ENCODE peak calls at places on chromosomes 6 and 20, in eight cellular contexts. Y is HTR-8/SVneo; P is activated CD8-positive, alpha-beta memory T cell treated with anti-CD3 and anti-CD28 coated beads for 24 hours; F is KBM-7; X is heart right ventricle; G is OCI-LY7; D is skeletal muscle cell; Z is mucosa of descending colon. N is an unnamed sample.

GRCh38 chr6:152984387-152984872 is 1.6 kb upstream of the FBXO5 start:
- DNase-seq in F (peak; percentile 20), G (peak; percentile 57), X (no peak), P (no peak), Z (no peak), Y (no peak), D (no peak), N (no peak)

GRCh38 chr6:51028271-51028670 is 209.6 kb downstream of the TFAP2B start:
- DNase-seq in D (no peak), P (no peak), Y (peak; percentile 11), F (no peak), Z (no peak), G (no peak), X (no peak), N (no peak)

GRCh38 chr6:138590796-138591709 is 91.8 kb upstream of the NHSL1 start:
- DNase-seq in X (no peak), D (no peak), Z (no peak), Y (peak; percentile 71), G (peak; percentile 71), F (peak; percentile 72), P (peak; percentile 66), N (peak; percentile 72)

GRCh38 chr6:75409928-75410327 is 83.7 kb downstream of the FILIP1 start:
- DNase-seq in Z (no peak), X (no peak), P (no peak), Y (no peak), F (no peak), G (no peak), D (no peak), N (no peak)

GRCh38 chr20:52305843-52306242 is 114.3 kb upstream of the ZFP64 start:
- DNase-seq in P (peak; percentile 62), F (no peak), G (no peak), D (no peak), Z (no peak), X (no peak), Y (no peak), N (no peak)

GRCh38 chr20:44222969-44223368 is 12.4 kb upstream of the OSER1 start:
- DNase-seq in G (peak; percentile 13), P (no peak), F (no peak), Y (no peak), Z (no peak), D (no peak), X (no peak), N (no peak)

GRCh38 chr20:44572551-44573500 is 9.6 kb upstream of the PKIG start:
- DNase-seq in G (peak; percentile 46), X (peak; percentile 53), F (no peak), Z (no peak), D (peak; percentile 73), P (no peak), Y (peak; percentile 96), N (peak; percentile 97)

GRCh38 chr6:19986691-19987438 is 149.7 kb downstream of the ID4 start:
- DNase-seq in D (no peak), P (no peak), X (no peak), Y (no peak), G (no peak), F (no peak), Z (no peak), N (no peak)

GRCh38 chr20:13430346-13431002 is 208.3 kb downstream of the TASP1 start:
- DNase-seq in Y (no peak), Z (no peak), D (no peak), F (peak; percentile 13), X (no peak), P (no peak), G (peak; percentile 8), N (peak; percentile 37)

GRCh38 chr6:71394001-71394432 is 105.4 kb downstream of the OGFRL1 start:
- DNase-seq in D (no peak), G (no peak), X (no peak), F (no peak), Z (no peak), Y (no peak), P (no peak), N (peak; percentile 91)

GRCh38 chr6:145139451-145139850 is 595.9 kb downstream of the EPM2A start:
- DNase-seq in Z (no peak), P (no peak), F (no peak), X (no peak), G (no peak), D (peak; percentile 74), Y (no peak), N (peak; percentile 45)

GRCh38 chr6:44738652-44739141 is 351.2 kb downstream of the CDC5L start:
- DNase-seq in D (peak; percentile 58), F (no peak), Y (no peak), X (no peak), P (no peak), G (no peak), Z (no peak), N (no peak)

GRCh38 chr20:1672728-1673127 is 15.1 kb upstream of the SIRPG start:
- DNase-seq in D (no peak), Y (no peak), G (no peak), F (no peak), X (no peak), Z (no peak), P (no peak), N (no peak)

GRCh38 chr6:129006685-129007514 is 124.0 kb downstream of the LAMA2 start:
- DNase-seq in Y (no peak), Z (no peak), F (no peak), D (no peak), G (no peak), X (no peak), P (no peak), N (no peak)

GRCh38 chr6:4125933-4126864 is 9.2 kb downstream of the ECI2 start:
- DNase-seq in P (no peak), Z (no peak), Y (peak; percentile 82), F (no peak), D (peak; percentile 79), G (no peak), X (no peak), N (peak; percentile 18)

GRCh38 chr20:53818457-53819177 is 225.0 kb upstream of the ZNF217 start:
- DNase-seq in Y (no peak), Z (no peak), F (no peak), X (no peak), G (no peak), P (no peak), D (no peak), N (no peak)

GRCh38 chr6:3987072-3987471 is 91.9 kb downstream of the FAM217A start:
- DNase-seq in P (no peak), G (no peak), F (no peak), D (peak; percentile 36), Z (no peak), X (no peak), Y (no peak), N (peak; percentile 12)

GRCh38 chr6:144083172-144083571 is 12.2 kb downstream of the SF3B5 start:
- DNase-seq in Z (no peak), F (no peak), X (no peak), G (no peak), P (no peak), D (no peak), Y (no peak), N (no peak)

GRCh38 chr20:46638367-46639274 is 12.6 kb downstream of the SLC13A3 start:
- DNase-seq in F (no peak), P (peak; percentile 35), X (no peak), Z (no peak), D (no peak), Y (no peak), G (no peak), N (no peak)

GRCh38 chr6:87197547-87197946 is 42.2 kb downstream of the ZNF292 start:
- DNase-seq in Y (no peak), D (no peak), G (no peak), Z (no peak), F (no peak), X (no peak), P (no peak), N (no peak)

GRCh38 chr20:24993337-24994185 is 1.0 kb upstream of the APMAP start:
- DNase-seq in P (peak; percentile 49), X (no peak), F (peak; percentile 48), D (no peak), Z (no peak), Y (peak; percentile 22), G (peak; percentile 40), N (no peak)

GRCh38 chr6:155346957-155347356 is 32.7 kb upstream of the TFB1M start:
- DNase-seq in G (no peak), Z (no peak), P (no peak), X (no peak), D (no peak), F (no peak), Y (no peak), N (no peak)

GRCh38 chr6:166237611-166238010 is 70.0 kb upstream of the TBXT start:
- DNase-seq in D (no peak), G (no peak), Z (no peak), F (no peak), X (no peak), P (no peak), Y (no peak), N (no peak)

GRCh38 chr6:16684896-16685554 is 76.2 kb downstream of the ATXN1 start:
- DNase-seq in F (no peak), P (peak; percentile 89), G (no peak), D (peak; percentile 56), Y (no peak), X (no peak), Z (no peak), N (no peak)

GRCh38 chr6:133748628-133749027 is 140.3 kb upstream of the TCF21 start:
- DNase-seq in D (no peak), G (no peak), X (no peak), P (no peak), Z (no peak), Y (no peak), F (no peak), N (no peak)

GRCh38 chr6:54060286-54060685 is 51.0 kb upstream of the MLIP start:
- DNase-seq in Y (peak; percentile 17), G (no peak), Z (no peak), X (no peak), P (no peak), D (peak; percentile 66), F (peak; percentile 42), N (no peak)

GRCh38 chr20:16317445-16318362 is 255.5 kb downstream of the KIF16B start:
- DNase-seq in F (no peak), Z (no peak), D (no peak), G (no peak), Y (no peak), X (no peak), P (no peak), N (no peak)

GRCh38 chr6:16049178-16049577 is 79.7 kb upstream of the MYLIP start:
- DNase-seq in Y (peak; percentile 9), X (no peak), G (no peak), Z (no peak), D (no peak), P (no peak), F (no peak), N (no peak)

GRCh38 chr20:23668477-23668951 is 20.3 kb downstream of the CST4 start:
- DNase-seq in F (peak; percentile 64), G (peak; percentile 53), P (peak; percentile 64), X (no peak), Y (peak; percentile 59), D (no peak), Z (no peak), N (peak; percentile 59)

GRCh38 chr6:166736606-166737005 is 109.6 kb upstream of the RPS6KA2 start:
- DNase-seq in P (no peak), G (no peak), Z (no peak), X (no peak), Y (peak; percentile 30), D (peak; percentile 25), F (no peak), N (no peak)

N was measured in PC-9.